ENCODE peak calls at places on chromosome 10, in nine cellular contexts. One of them, this sample, is unnamed.

GRCh38 chr10:45657033-45657926 is 15.3 kb downstream of the ZFAND4 start:
- DNase-seq in endothelial cell of umbilical vein: no peak
- DNase-seq in prostate gland: no peak
- DNase-seq in Panc1: no peak
- DNase-seq in upper lobe of left lung: no peak
- DNase-seq in HepG2: no peak
- DNase-seq in suprapubic skin: no peak
- DNase-seq in HCT116: no peak
- DNase-seq in transverse colon: no peak
- DNase-seq in this sample: no peak

GRCh38 chr10:130418731-130419130 is 282.5 kb downstream of the GLRX3 start:
- DNase-seq in prostate gland: no peak
- DNase-seq in suprapubic skin: no peak
- DNase-seq in HepG2: no peak
- DNase-seq in upper lobe of left lung: no peak
- DNase-seq in Panc1: no peak
- DNase-seq in HCT116: no peak
- DNase-seq in transverse colon: no peak
- DNase-seq in endothelial cell of umbilical vein: no peak
- DNase-seq in this sample: peak; percentile 27

GRCh38 chr10:65313406-65313805 is 1612.4 kb upstream of the LRRTM3 start:
- DNase-seq in upper lobe of left lung: no peak
- DNase-seq in transverse colon: no peak
- DNase-seq in HepG2: no peak
- DNase-seq in Panc1: no peak
- DNase-seq in suprapubic skin: no peak
- DNase-seq in HCT116: no peak
- DNase-seq in endothelial cell of umbilical vein: no peak
- DNase-seq in prostate gland: no peak
- DNase-seq in this sample: no peak

GRCh38 chr10:10878944-10879343 is 138.7 kb upstream of the CELF2 start:
- DNase-seq in suprapubic skin: no peak
- DNase-seq in prostate gland: no peak
- DNase-seq in HCT116: no peak
- DNase-seq in endothelial cell of umbilical vein: no peak
- DNase-seq in transverse colon: no peak
- DNase-seq in Panc1: no peak
- DNase-seq in HepG2: no peak
- DNase-seq in upper lobe of left lung: no peak
- DNase-seq in this sample: no peak

GRCh38 chr10:97747573-97747972 is 10.6 kb downstream of the ZFYVE27 start:
- DNase-seq in endothelial cell of umbilical vein: no peak
- DNase-seq in HCT116: no peak
- DNase-seq in Panc1: no peak
- DNase-seq in HepG2: no peak
- DNase-seq in prostate gland: no peak
- DNase-seq in suprapubic skin: no peak
- DNase-seq in upper lobe of left lung: no peak
- DNase-seq in transverse colon: no peak
- DNase-seq in this sample: no peak

GRCh38 chr10:7484456-7485266 is 73.8 kb upstream of the SFMBT2 start:
- DNase-seq in suprapubic skin: no peak
- DNase-seq in upper lobe of left lung: no peak
- DNase-seq in endothelial cell of umbilical vein: no peak
- DNase-seq in HepG2: no peak
- DNase-seq in prostate gland: no peak
- DNase-seq in transverse colon: peak; percentile 40
- DNase-seq in HCT116: no peak
- DNase-seq in Panc1: no peak
- DNase-seq in this sample: peak; percentile 20

GRCh38 chr10:73584737-73585136 is 6.4 kb downstream of the USP54 start:
- DNase-seq in transverse colon: no peak
- DNase-seq in Panc1: no peak
- DNase-seq in prostate gland: no peak
- DNase-seq in endothelial cell of umbilical vein: no peak
- DNase-seq in HCT116: no peak
- DNase-seq in upper lobe of left lung: no peak
- DNase-seq in suprapubic skin: no peak
- DNase-seq in HepG2: peak; percentile 30
- DNase-seq in this sample: no peak

GRCh38 chr10:114600067-114600466 is 58.0 kb downstream of the ABLIM1 start:
- DNase-seq in transverse colon: no peak
- DNase-seq in upper lobe of left lung: no peak
- DNase-seq in HCT116: no peak
- DNase-seq in prostate gland: no peak
- DNase-seq in Panc1: no peak
- DNase-seq in endothelial cell of umbilical vein: no peak
- DNase-seq in HepG2: no peak
- DNase-seq in suprapubic skin: no peak
- DNase-seq in this sample: no peak

GRCh38 chr10:68333058-68333395 is 299 bp upstream of the PBLD start:
- DNase-seq in HepG2: peak; percentile 5
- DNase-seq in Panc1: no peak
- DNase-seq in prostate gland: no peak
- DNase-seq in suprapubic skin: no peak
- DNase-seq in endothelial cell of umbilical vein: no peak
- DNase-seq in transverse colon: no peak
- DNase-seq in upper lobe of left lung: no peak
- DNase-seq in HCT116: no peak
- DNase-seq in this sample: no peak

GRCh38 chr10:68332259-68333057 is at the start of gene PBLD:
- DNase-seq in HCT116: peak; percentile 43
- DNase-seq in suprapubic skin: peak; percentile 81
- DNase-seq in prostate gland: peak; percentile 71
- DNase-seq in endothelial cell of umbilical vein: peak; percentile 83
- DNase-seq in transverse colon: peak; percentile 77
- DNase-seq in HepG2: peak; percentile 71
- DNase-seq in Panc1: peak; percentile 64
- DNase-seq in upper lobe of left lung: peak; percentile 75
- DNase-seq in this sample: peak; percentile 56

GRCh38 chr10:68331455-68332258 is at the start of gene HNRNPH3:
- DNase-seq in upper lobe of left lung: peak; percentile 98
- DNase-seq in prostate gland: peak; percentile 98
- DNase-seq in suprapubic skin: peak; percentile 99
- DNase-seq in transverse colon: peak; percentile 99
- DNase-seq in HCT116: peak; percentile 92
- DNase-seq in Panc1: peak; percentile 89
- DNase-seq in endothelial cell of umbilical vein: peak; percentile 98
- DNase-seq in HepG2: peak; percentile 92
- DNase-seq in this sample: peak; percentile 98

GRCh38 chr10:68329506-68329861 is 2.4 kb upstream of the HNRNPH3 start:
- DNase-seq in upper lobe of left lung: no peak
- DNase-seq in endothelial cell of umbilical vein: no peak
- DNase-seq in HepG2: no peak
- DNase-seq in prostate gland: no peak
- DNase-seq in HCT116: no peak
- DNase-seq in transverse colon: no peak
- DNase-seq in Panc1: no peak
- DNase-seq in suprapubic skin: no peak
- DNase-seq in this sample: no peak

GRCh38 chr10:68330852-68331454 is 911 bp upstream of the HNRNPH3 start:
- DNase-seq in HepG2: no peak
- DNase-seq in prostate gland: peak; percentile 27
- DNase-seq in endothelial cell of umbilical vein: no peak
- DNase-seq in upper lobe of left lung: no peak
- DNase-seq in HCT116: no peak
- DNase-seq in transverse colon: peak; percentile 27
- DNase-seq in Panc1: no peak
- DNase-seq in suprapubic skin: peak; percentile 67
- DNase-seq in this sample: peak; percentile 44
- TF ChIP-seq POLR2AphosphoS5 in HepG2: no peak
- TF ChIP-seq POLR2AphosphoS5 in prostate gland: no peak
- TF ChIP-seq POLR2AphosphoS5 in endothelial cell of umbilical vein: no peak
- TF ChIP-seq POLR2AphosphoS5 in upper lobe of left lung: no peak
- TF ChIP-seq POLR2AphosphoS5 in HCT116: no peak
- TF ChIP-seq POLR2AphosphoS5 in transverse colon: no peak
- TF ChIP-seq POLR2AphosphoS5 in Panc1: no peak
- TF ChIP-seq POLR2AphosphoS5 in suprapubic skin: no peak
- TF ChIP-seq POLR2AphosphoS5 in this sample: no peak

GRCh38 chr10:117003336-117003735 is 1.7 kb downstream of the SHTN1 start:
- DNase-seq in suprapubic skin: no peak
- DNase-seq in Panc1: no peak
- DNase-seq in endothelial cell of umbilical vein: no peak
- DNase-seq in transverse colon: no peak
- DNase-seq in HCT116: no peak
- DNase-seq in HepG2: peak; percentile 81
- DNase-seq in upper lobe of left lung: peak; percentile 30
- DNase-seq in prostate gland: no peak
- DNase-seq in this sample: peak; percentile 22

GRCh38 chr10:117007080-117007479 is 2.1 kb upstream of the SHTN1 start:
- DNase-seq in endothelial cell of umbilical vein: peak; percentile 16
- DNase-seq in HepG2: peak; percentile 25
- DNase-seq in Panc1: peak; percentile 15
- DNase-seq in suprapubic skin: no peak
- DNase-seq in HCT116: peak; percentile 81
- DNase-seq in prostate gland: no peak
- DNase-seq in upper lobe of left lung: no peak
- DNase-seq in transverse colon: no peak
- DNase-seq in this sample: no peak

GRCh38 chr10:117004238-117004626 is 755 bp downstream of the SHTN1 start:
- DNase-seq in upper lobe of left lung: no peak
- DNase-seq in HCT116: no peak
- DNase-seq in Panc1: peak; percentile 47
- DNase-seq in HepG2: no peak
- DNase-seq in suprapubic skin: no peak
- DNase-seq in transverse colon: no peak
- DNase-seq in endothelial cell of umbilical vein: no peak
- DNase-seq in prostate gland: no peak
- DNase-seq in this sample: no peak

GRCh38 chr10:117005454-117006055 is 568 bp upstream of the SHTN1 start:
- DNase-seq in Panc1: peak; percentile 17
- DNase-seq in suprapubic skin: peak; percentile 65
- DNase-seq in endothelial cell of umbilical vein: no peak
- DNase-seq in prostate gland: peak; percentile 15
- DNase-seq in HCT116: peak; percentile 54
- DNase-seq in HepG2: peak; percentile 37
- DNase-seq in transverse colon: peak; percentile 9
- DNase-seq in upper lobe of left lung: peak; percentile 29
- DNase-seq in this sample: peak; percentile 18

DNA sequence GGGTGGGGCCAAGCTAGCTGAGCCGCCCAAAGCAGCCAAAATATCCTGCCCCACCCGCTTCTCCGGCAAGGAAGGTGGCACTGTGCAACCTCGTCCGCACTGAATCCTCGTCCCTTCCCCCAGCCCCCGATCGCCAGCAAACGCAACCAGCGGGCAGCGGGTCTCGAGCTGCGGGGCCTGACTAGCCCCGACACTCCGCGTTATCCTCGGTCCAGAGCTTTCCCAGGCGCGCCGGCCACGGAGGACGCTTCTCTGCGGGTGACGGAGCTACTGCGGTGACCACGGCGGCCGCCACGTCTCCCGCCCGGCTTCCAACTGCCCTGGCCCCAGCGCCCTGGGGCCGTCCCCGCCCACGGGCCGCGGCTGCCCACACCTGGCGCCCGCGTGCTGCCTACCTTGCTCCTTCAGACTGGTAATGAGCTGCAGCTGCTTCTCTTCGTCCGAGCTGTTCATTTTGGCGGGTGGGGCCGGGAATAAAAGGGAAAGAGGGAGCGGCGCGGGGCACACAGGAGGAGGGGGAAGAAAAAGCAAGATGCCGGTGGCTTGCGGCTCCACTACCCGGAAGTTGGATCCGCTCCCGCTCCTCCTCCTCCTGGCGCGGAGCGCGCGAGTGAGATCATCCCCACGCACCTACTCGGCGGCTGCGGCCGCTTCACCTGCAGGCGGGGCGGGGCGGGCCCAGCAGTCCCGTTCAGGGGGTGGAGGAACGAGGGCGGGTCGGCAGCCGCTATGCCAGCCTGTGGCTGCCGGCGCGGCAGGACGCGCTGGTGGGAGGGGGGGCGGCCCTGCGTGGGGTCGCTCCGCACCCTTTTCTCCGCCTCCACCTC is at the start of gene SHTN1:
- DNase-seq in upper lobe of left lung: peak; percentile 86
- DNase-seq in prostate gland: peak; percentile 87
- DNase-seq in suprapubic skin: peak; percentile 84
- DNase-seq in transverse colon: peak; percentile 92
- DNase-seq in HCT116: peak; percentile 84
- DNase-seq in Panc1: peak; percentile 51
- DNase-seq in endothelial cell of umbilical vein: peak; percentile 57
- DNase-seq in HepG2: peak; percentile 70
- DNase-seq in this sample: peak; percentile 87
- TF ChIP-seq POLR2AphosphoS5 in upper lobe of left lung: no peak
- TF ChIP-seq POLR2AphosphoS5 in prostate gland: peak; percentile 59
- TF ChIP-seq POLR2AphosphoS5 in suprapubic skin: peak; percentile 33
- TF ChIP-seq POLR2AphosphoS5 in transverse colon: peak; percentile 70
- TF ChIP-seq POLR2AphosphoS5 in HCT116: peak; percentile 13
- TF ChIP-seq POLR2AphosphoS5 in Panc1: peak; percentile 48
- TF ChIP-seq POLR2AphosphoS5 in endothelial cell of umbilical vein: peak; percentile 42
- TF ChIP-seq POLR2AphosphoS5 in HepG2: peak; percentile 46
- TF ChIP-seq POLR2AphosphoS5 in this sample: peak; percentile 81

DNA sequence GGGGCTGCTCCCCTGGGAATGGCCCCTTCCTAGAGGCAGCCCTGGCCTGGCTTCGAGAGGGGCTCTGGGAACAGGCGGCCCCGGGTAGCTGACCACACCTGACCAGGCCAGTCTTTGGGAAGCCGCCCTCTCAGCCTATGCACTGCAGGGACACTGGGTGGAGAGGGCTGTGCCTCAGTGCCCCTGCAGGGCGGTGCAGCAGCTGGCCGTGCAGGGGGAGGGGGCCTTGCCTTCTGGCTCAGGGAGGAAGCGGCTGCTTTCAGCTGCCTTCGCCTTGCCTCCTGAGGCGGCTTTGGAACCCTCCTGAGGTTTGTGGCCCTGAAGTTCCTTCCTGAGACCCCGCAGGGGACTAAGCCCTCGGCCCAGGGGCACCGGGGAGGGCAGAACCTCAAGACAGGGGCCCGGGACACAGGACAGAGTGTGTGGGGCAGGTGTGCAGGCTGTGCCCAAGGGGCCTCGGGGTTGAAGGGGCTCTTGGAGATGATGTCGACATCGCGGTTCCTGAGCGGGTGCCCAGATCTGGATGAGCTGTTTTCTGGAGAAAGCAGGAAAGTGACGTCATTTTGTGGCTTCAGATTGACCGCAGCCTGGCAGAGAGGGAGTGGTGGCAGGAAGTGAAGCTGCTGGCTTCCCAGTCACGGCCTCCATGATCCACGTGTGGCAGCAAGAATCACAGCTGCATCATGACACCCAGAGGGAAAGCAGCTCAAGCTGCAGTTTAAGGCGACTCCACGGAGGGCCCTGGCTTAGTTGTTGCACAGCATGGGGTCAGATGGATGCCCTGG is 17.7 kb downstream of the ADAM8 start:
- DNase-seq in transverse colon: peak; percentile 70
- DNase-seq in endothelial cell of umbilical vein: peak; percentile 83
- DNase-seq in HepG2: peak; percentile 30
- DNase-seq in suprapubic skin: peak; percentile 92
- DNase-seq in HCT116: peak; percentile 81
- DNase-seq in upper lobe of left lung: peak; percentile 96
- DNase-seq in Panc1: peak; percentile 97
- DNase-seq in prostate gland: peak; percentile 15
- DNase-seq in this sample: peak; percentile 89
- TF ChIP-seq POLR2AphosphoS5 in transverse colon: no peak
- TF ChIP-seq POLR2AphosphoS5 in endothelial cell of umbilical vein: peak; percentile 80
- TF ChIP-seq POLR2AphosphoS5 in HepG2: no peak
- TF ChIP-seq POLR2AphosphoS5 in suprapubic skin: peak; percentile 47
- TF ChIP-seq POLR2AphosphoS5 in HCT116: peak; percentile 49
- TF ChIP-seq POLR2AphosphoS5 in upper lobe of left lung: peak; percentile 94
- TF ChIP-seq POLR2AphosphoS5 in Panc1: peak; percentile 62
- TF ChIP-seq POLR2AphosphoS5 in prostate gland: no peak
- TF ChIP-seq POLR2AphosphoS5 in this sample: peak; percentile 85

GRCh38 chr10:103663802-103664201 is 170.3 kb downstream of the NEURL1 start:
- DNase-seq in transverse colon: no peak
- DNase-seq in Panc1: no peak
- DNase-seq in prostate gland: peak; percentile 63
- DNase-seq in suprapubic skin: no peak
- DNase-seq in HCT116: no peak
- DNase-seq in HepG2: no peak
- DNase-seq in endothelial cell of umbilical vein: no peak
- DNase-seq in upper lobe of left lung: peak; percentile 54
- DNase-seq in this sample: peak; percentile 52

GRCh38 chr10:103666751-103667150 is 173.2 kb downstream of the NEURL1 start:
- DNase-seq in Panc1: no peak
- DNase-seq in prostate gland: no peak
- DNase-seq in suprapubic skin: no peak
- DNase-seq in endothelial cell of umbilical vein: no peak
- DNase-seq in HCT116: no peak
- DNase-seq in upper lobe of left lung: no peak
- DNase-seq in HepG2: no peak
- DNase-seq in transverse colon: no peak
- DNase-seq in this sample: no peak

GRCh38 chr10:103667390-103667789 is 173.9 kb downstream of the NEURL1 start:
- DNase-seq in HepG2: no peak
- DNase-seq in prostate gland: no peak
- DNase-seq in endothelial cell of umbilical vein: no peak
- DNase-seq in transverse colon: peak; percentile 26
- DNase-seq in suprapubic skin: no peak
- DNase-seq in upper lobe of left lung: no peak
- DNase-seq in HCT116: no peak
- DNase-seq in Panc1: no peak
- DNase-seq in this sample: no peak

GRCh38 chr10:103666109-103666508 is 172.6 kb downstream of the NEURL1 start:
- DNase-seq in transverse colon: no peak
- DNase-seq in prostate gland: no peak
- DNase-seq in suprapubic skin: no peak
- DNase-seq in endothelial cell of umbilical vein: no peak
- DNase-seq in Panc1: no peak
- DNase-seq in HCT116: peak; percentile 22
- DNase-seq in HepG2: no peak
- DNase-seq in upper lobe of left lung: no peak
- DNase-seq in this sample: no peak

GRCh38 chr10:103665439-103665838 is 171.9 kb downstream of the NEURL1 start:
- DNase-seq in upper lobe of left lung: no peak
- DNase-seq in HepG2: no peak
- DNase-seq in suprapubic skin: no peak
- DNase-seq in prostate gland: no peak
- DNase-seq in Panc1: no peak
- DNase-seq in endothelial cell of umbilical vein: no peak
- DNase-seq in transverse colon: no peak
- DNase-seq in HCT116: no peak
- DNase-seq in this sample: no peak
- TF ChIP-seq POLR2AphosphoS5 in upper lobe of left lung: no peak
- TF ChIP-seq POLR2AphosphoS5 in HepG2: no peak
- TF ChIP-seq POLR2AphosphoS5 in suprapubic skin: no peak
- TF ChIP-seq POLR2AphosphoS5 in prostate gland: no peak
- TF ChIP-seq POLR2AphosphoS5 in Panc1: no peak
- TF ChIP-seq POLR2AphosphoS5 in endothelial cell of umbilical vein: no peak
- TF ChIP-seq POLR2AphosphoS5 in transverse colon: no peak
- TF ChIP-seq POLR2AphosphoS5 in HCT116: no peak
- TF ChIP-seq POLR2AphosphoS5 in this sample: no peak